ENCODE peak calls at places on chromosomes 13 and 19, in six cellular contexts. L is heart left ventricle, K is WERI-Rb-1, H is IMR-90, J is left lung, Q is uterus. I is an unnamed sample.

GRCh38 chr19:47111081-47111589 is 2.4 kb downstream of the ZC3H4 start:
- DNase-seq in L (no peak), H (no peak), Q (peak), K (peak), J (peak), I (peak)

GRCh38 chr13:26473571-26474230 is 83.8 kb upstream of the WASF3 start:
- DNase-seq in L (no peak), H (no peak), K (no peak), Q (no peak), J (no peak), I (no peak)

GRCh38 chr19:42276284-42276683 is 7.2 kb downstream of the CIC start:
- DNase-seq in H (no peak), J (no peak), K (no peak), L (no peak), Q (no peak), I (no peak)

GRCh38 chr13:45441633-45442032 is 23.1 kb upstream of the COG3 start:
- DNase-seq in Q (no peak), H (peak), L (no peak), K (no peak), J (no peak), I (no peak)

GRCh38 chr19:15836595-15837398 is 21.3 kb upstream of the OR10H1 start:
- DNase-seq in Q (peak), L (peak), K (peak), H (peak), J (peak), I (peak)

GRCh38 chr19:43124360-43124759 is 41.9 kb upstream of the PSG2 start:
- DNase-seq in K (no peak), Q (no peak), L (no peak), H (no peak), J (no peak), I (no peak)

GRCh38 chr13:112248406-112248760 is 127.8 kb upstream of the SPACA7 start:
- DNase-seq in Q (no peak), J (no peak), L (no peak), K (no peak), H (no peak), I (no peak)

GRCh38 chr19:46303345-46303701 is 6.5 kb downstream of the HIF3A start:
- DNase-seq in L (no peak), J (no peak), K (no peak), Q (no peak), H (no peak), I (no peak)

GRCh38 chr19:31083122-31083521 is 266.1 kb downstream of the TSHZ3 start:
- DNase-seq in K (no peak), J (no peak), Q (no peak), L (no peak), H (no peak), I (no peak)

GRCh38 chr19:5585461-5586299 is 17.9 kb upstream of the TINCR start:
- DNase-seq in K (peak), J (no peak), Q (no peak), L (no peak), H (no peak), I (no peak)

GRCh38 chr19:15378529-15379082 is 981 bp downstream of the AKAP8 start:
- DNase-seq in Q (no peak), K (peak), L (no peak), H (peak), J (peak), I (no peak)

DNA sequence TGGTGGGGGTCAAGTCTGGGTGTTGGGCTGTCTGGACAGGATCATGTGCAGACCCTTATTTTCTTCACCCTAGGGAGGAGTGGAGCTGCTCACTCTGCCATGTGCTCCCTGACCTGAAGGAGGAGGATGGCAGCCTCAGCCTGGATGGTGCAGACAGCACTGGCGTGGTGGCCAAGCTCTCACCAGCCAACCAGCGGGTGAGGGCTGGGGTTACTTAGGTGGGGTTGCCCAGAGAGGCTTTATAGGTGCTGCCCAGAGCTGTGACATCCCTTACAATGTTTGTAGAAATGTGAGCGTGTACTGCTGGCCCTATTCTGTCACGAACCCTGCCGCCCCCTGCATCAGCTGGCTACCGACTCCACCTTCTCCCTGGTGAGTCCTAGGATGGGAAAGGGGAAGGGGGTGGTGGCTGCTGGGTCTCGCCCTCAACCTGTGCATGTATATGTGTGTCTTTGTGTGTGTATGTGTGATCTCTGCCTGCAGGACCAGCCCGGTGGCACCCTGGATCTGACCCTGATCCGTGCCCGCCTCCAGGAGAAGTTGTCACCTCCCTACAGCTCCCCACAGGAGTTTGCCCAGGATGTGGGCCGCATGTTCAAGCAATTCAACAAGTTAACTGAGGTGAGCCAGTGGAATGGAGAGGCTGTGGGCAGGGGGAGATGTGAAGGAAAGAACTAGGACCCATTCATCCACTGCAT is 5.1 kb downstream of the CHMP2A start:
- DNase-seq in H (no peak), Q (no peak), K (no peak), J (no peak), L (no peak), I (no peak)
- TF ChIP-seq CTCF in H (no peak), Q (no peak), K (no peak), J (no peak), L (no peak), I (no peak)

GRCh38 chr13:70108276-70108845 is at the start of gene KLHL1:
- DNase-seq in H (no peak), K (no peak), Q (no peak), J (no peak), L (no peak), I (no peak)
- H3K4me3 ChIP-seq in H (no peak), K (peak), Q (no peak), J (no peak), L (no peak), I (no peak)

DNA sequence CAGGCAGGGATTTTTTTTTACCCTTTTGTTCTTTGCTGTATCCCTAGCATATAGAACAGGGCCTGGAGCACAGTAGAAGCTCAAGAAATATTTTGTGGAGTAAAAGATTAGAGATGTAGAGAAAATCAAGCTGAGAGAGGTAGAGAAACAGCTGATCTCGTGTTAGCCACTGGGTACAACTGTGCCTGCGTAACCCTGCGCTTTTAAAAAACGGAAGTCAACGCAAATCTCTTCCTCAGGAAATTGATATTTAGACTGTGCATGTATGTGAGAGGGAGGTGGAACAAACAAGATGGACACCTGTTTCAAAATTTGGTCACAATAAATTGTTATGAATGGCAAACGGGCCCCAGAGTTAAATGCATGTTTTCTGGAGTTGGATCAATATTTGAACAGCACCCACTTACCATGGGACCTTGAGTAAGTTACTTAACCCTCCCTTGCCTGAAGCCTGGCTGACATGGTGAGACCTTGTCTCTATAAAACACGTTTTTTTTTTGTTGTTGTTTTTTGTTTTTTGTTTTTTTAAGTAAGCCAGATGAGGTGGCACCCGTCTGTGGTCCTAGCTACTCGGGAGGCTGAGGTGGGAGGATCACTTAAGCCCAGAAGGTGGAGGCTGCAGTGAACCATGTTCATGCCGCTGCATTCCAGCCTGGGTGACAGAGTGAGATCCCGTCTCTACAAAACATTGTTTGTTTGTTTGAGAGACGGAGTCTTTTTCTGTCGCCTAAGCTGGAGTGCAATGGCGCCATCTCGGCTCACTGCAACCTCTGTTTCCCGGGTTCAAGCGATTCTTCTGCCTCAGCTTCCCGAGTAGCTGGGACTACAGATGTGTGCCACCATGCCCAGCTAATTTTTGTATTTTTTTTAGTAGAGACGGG is 3.3 kb upstream of the EPOR start:
- DNase-seq in J (no peak), L (no peak), H (no peak), K (no peak), Q (no peak), I (peak)
- H3K27ac ChIP-seq in J (no peak), L (no peak), H (no peak), K (no peak), Q (no peak), I (no peak)

DNA sequence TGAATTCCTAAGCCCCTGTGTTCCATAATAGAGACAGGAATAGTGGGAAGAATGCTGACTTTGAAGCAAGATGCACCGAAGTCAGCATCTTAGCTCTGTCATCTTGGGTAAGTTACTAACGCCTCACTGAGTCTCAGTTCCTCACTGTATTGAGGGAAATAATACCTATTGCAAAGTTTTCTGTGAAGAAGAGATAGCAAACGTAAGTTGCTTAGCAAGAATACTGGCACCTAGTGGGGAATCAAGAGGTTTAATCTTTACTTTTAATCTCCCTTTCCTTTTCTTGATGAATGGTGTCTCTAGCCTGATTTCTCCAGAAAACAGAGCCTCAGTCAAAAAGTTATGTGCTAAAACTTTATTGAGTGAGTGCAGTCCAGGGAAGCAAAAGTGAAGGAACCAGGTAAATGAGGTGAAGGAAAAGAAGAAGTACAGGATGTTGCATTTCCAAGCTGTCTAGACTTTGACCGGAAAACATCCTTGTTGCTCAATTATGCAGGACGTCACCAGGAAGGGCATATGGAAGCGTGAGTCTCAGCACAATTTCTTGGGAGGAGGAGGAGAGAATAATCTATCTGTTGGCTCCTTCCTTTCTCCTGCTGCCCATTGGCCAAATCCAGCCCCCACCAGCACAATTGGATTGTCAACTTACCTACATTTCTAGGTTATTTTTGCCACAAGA is 210.0 kb downstream of the B3GLCT start:
- DNase-seq in J (no peak), L (no peak), Q (no peak), H (no peak), K (no peak), I (no peak)
- TF ChIP-seq CTCF in J (no peak), L (no peak), Q (no peak), H (peak), K (no peak), I (no peak)

GRCh38 chr13:99434258-99434788 is 66.9 kb upstream of the TM9SF2 start:
- DNase-seq in K (peak), Q (no peak), L (no peak), J (no peak), H (no peak), I (no peak)

GRCh38 chr13:99433543-99434075 is 67.7 kb upstream of the TM9SF2 start:
- DNase-seq in K (peak), L (no peak), H (no peak), Q (no peak), J (no peak), I (no peak)

GRCh38 chr13:99429670-99430069 is 71.6 kb upstream of the TM9SF2 start:
- DNase-seq in L (no peak), K (peak), Q (no peak), J (no peak), H (no peak), I (no peak)

GRCh38 chr13:99432637-99433542 is 68.4 kb upstream of the TM9SF2 start:
- DNase-seq in J (peak), Q (peak), L (peak), H (peak), K (peak), I (peak)

GRCh38 chr13:99431927-99432636 is 69.2 kb upstream of the TM9SF2 start:
- DNase-seq in K (peak), H (no peak), L (no peak), J (no peak), Q (no peak), I (peak)
- H3K4me3 ChIP-seq in K (no peak), H (no peak), L (peak), J (no peak), Q (no peak), I (peak)

GRCh38 chr19:40923934-40924391 is 41.9 kb upstream of the CYP2A7 start:
- DNase-seq in Q (no peak), J (peak), K (no peak), L (no peak), H (no peak), I (no peak)

GRCh38 chr19:40932008-40932959 is 50.3 kb upstream of the CYP2A7 start:
- DNase-seq in K (peak), H (no peak), J (no peak), L (no peak), Q (no peak), I (no peak)

GRCh38 chr19:40928859-40929258 is 46.8 kb upstream of the CYP2A7 start:
- DNase-seq in K (no peak), H (no peak), Q (no peak), J (no peak), L (no peak), I (no peak)

GRCh38 chr19:40933025-40933424 is 51.0 kb upstream of the CYP2A7 start:
- DNase-seq in J (no peak), H (no peak), K (peak), L (no peak), Q (no peak), I (no peak)

DNA sequence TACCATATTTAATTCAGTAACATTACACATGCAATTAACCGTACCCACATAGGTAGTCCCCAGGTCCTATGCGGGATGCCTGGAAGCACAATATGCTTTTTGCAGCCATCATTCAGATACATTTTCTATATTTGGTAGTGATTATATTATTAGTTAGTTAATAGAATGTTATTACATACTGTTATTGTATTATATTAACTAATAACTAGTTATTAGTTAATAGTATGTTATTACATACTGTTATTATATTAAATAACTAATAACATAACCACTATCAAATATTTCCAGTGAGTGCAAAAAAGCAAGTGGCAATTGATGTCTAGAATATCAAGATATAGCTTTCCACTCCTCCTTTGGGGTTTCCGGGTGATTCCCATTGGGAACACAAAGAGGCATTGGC is 45.5 kb upstream of the CYP2A7 start:
- DNase-seq in H (no peak), Q (no peak), K (no peak), L (no peak), J (no peak), I (no peak)
- H3K27ac ChIP-seq in H (no peak), Q (no peak), K (no peak), L (no peak), J (no peak), I (no peak)

GRCh38 chr19:41226053-41226873 is 7.2 kb downstream of the AXL start:
- DNase-seq in H (peak), Q (peak), L (peak), J (peak), K (peak), I (no peak)
- TF ChIP-seq CTCF in H (no peak), Q (no peak), L (no peak), J (no peak), K (no peak), I (no peak)

DNA sequence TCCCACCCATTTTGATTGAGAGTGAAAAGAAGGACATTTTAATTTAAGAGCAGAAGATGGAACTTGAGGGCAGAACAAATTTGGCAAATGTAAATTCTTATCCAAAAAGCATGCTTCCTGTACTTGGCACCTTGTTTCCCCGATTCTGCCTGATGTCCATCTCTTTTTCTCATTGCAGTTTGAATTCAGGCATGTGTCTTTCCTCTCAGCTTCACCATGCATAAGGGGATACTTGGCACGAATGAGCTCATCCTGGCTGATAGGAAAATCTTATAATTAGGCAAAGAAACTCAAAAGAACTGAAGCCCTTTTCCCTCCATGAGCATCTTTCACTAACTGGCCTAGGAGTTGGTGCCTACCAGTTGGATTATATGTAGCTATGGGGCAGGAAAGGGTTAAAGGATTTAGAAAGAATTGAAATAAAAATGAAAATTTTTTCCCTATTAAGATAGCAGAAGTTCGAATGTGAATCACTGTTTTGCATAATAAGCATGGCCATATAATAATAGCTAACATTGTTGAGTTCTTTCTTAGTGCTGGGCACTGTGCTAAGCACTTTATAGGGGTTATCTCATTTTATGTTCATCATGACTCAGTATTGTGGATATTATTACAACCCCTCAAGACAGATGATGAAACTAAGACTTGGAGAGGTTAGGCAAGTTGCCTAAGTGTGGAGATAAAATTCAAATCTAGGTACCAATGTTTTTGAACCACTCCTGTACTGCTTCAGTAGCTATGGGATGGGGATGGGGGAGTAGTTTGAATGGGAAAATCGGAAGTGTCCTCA is 386.7 kb downstream of the KCNRG start:
- DNase-seq in K (no peak), H (peak), J (no peak), L (no peak), Q (no peak), I (no peak)
- H3K4me3 ChIP-seq in K (no peak), H (no peak), J (no peak), L (no peak), Q (no peak), I (no peak)

GRCh38 chr13:114067381-114067885 is 65.0 kb downstream of the RASA3 start:
- DNase-seq in J (no peak), Q (no peak), L (no peak), K (no peak), H (peak), I (peak)
- H3K27ac ChIP-seq in J (peak), Q (peak), L (peak), K (no peak), H (peak), I (peak)

GRCh38 chr13:101453784-101454201 is 1.3 kb downstream of the ITGBL1 start:
- DNase-seq in J (peak), K (no peak), Q (no peak), H (no peak), L (no peak), I (no peak)
- TF ChIP-seq CTCF in J (peak), K (no peak), Q (no peak), H (peak), L (no peak), I (no peak)

I was measured in HL-60.